ENCODE peak calls at places on chromosomes 11 and 22, in six cellular contexts. Z is cardiac muscle cell, A is D721Med, U is progenitor cell of endocrine pancreas, G is endothelial cell, L is type B pancreatic cell. W is an unnamed sample.

GRCh38 chr11:101474666-101475065 is 109.1 kb downstream of the TRPC6 start:
- DNase-seq in Z (no peak), A (no peak), U (no peak), G (no peak), L (no peak), W (peak)

GRCh38 chr22:37824674-37825641 is 1.8 kb downstream of the GALR3 start:
- DNase-seq in Z (no peak), A (no peak), U (peak), G (no peak), L (no peak), W (no peak)

GRCh38 chr22:35043932-35044319 is 22.0 kb upstream of the ISX start:
- DNase-seq in Z (no peak), A (no peak), U (no peak), G (no peak), L (no peak), W (no peak)

GRCh38 chr11:128523616-128524015 is 63.7 kb downstream of the ETS1 start:
- DNase-seq in Z (no peak), A (no peak), U (no peak), G (no peak), L (no peak), W (peak)

GRCh38 chr22:37195921-37196320 is 7.9 kb upstream of the C1QTNF6 start:
- DNase-seq in Z (no peak), A (no peak), U (no peak), G (no peak), L (no peak), W (peak)

GRCh38 chr11:34214961-34215805 is 109.8 kb downstream of the NAT10 start:
- DNase-seq in Z (no peak), A (no peak), U (no peak), G (no peak), L (no peak), W (peak)

GRCh38 chr11:7677071-7677470 is 3.8 kb upstream of the CYB5R2 start:
- DNase-seq in Z (no peak), A (no peak), U (no peak), G (no peak), L (no peak), W (no peak)

GRCh38 chr11:8328848-8329330 is 65.2 kb upstream of the LMO1 start:
- DNase-seq in Z (peak), A (peak), U (peak), G (peak), L (no peak), W (peak)

GRCh38 chr11:3049430-3050243 is 7.6 kb downstream of the CARS1 start:
- DNase-seq in Z (no peak), A (no peak), U (no peak), G (no peak), L (no peak), W (peak)

GRCh38 chr11:124865902-124866851 is 945 bp downstream of the ROBO3 start:
- DNase-seq in Z (peak), A (peak), U (peak), G (peak), L (no peak), W (peak)

GRCh38 chr22:45615364-45615763 is 56.3 kb upstream of the ATXN10 start:
- DNase-seq in Z (no peak), A (no peak), U (no peak), G (no peak), L (no peak), W (no peak)

GRCh38 chr22:48369789-48370507 is 1457.7 kb downstream of the BRD1 start:
- DNase-seq in Z (no peak), A (no peak), U (no peak), G (no peak), L (peak), W (peak)

GRCh38 chr11:66864172-66864901 is 7.5 kb downstream of the LRFN4 start:
- DNase-seq in Z (no peak), A (no peak), U (no peak), G (no peak), L (no peak), W (no peak)

GRCh38 chr11:125341676-125342075 is 154.4 kb downstream of the FEZ1 start:
- DNase-seq in Z (no peak), A (no peak), U (no peak), G (no peak), L (no peak), W (no peak)

GRCh38 chr11:59857444-59858434 is 8.5 kb downstream of the TCN1 start:
- DNase-seq in Z (no peak), A (no peak), U (no peak), G (no peak), L (no peak), W (no peak)

GRCh38 chr11:2777871-2778629 is 78.3 kb upstream of the KCNQ1OT1 start:
- DNase-seq in Z (peak), A (no peak), U (peak), G (peak), L (peak), W (no peak)

GRCh38 chr11:60919320-60919719 is 4.9 kb upstream of the TMEM132A start:
- DNase-seq in Z (no peak), A (no peak), U (no peak), G (no peak), L (no peak), W (no peak)

GRCh38 chr11:41446107-41446506 is 13.3 kb downstream of the LRRC4C start:
- DNase-seq in Z (no peak), A (no peak), U (no peak), G (no peak), L (no peak), W (no peak)

GRCh38 chr11:110121204-110121603 is 28.0 kb downstream of the ZC3H12C start:
- DNase-seq in Z (no peak), A (no peak), U (no peak), G (no peak), L (no peak), W (peak)

GRCh38 chr11:61955416-61956135 is 5.4 kb downstream of the BEST1 start:
- DNase-seq in Z (peak), A (no peak), U (no peak), G (no peak), L (peak), W (peak)

GRCh38 chr22:31691408-31691807 is 29.4 kb upstream of the PISD start:
- DNase-seq in Z (no peak), A (no peak), U (no peak), G (no peak), L (no peak), W (no peak)

GRCh38 chr11:76269247-76269646 is 62.9 kb upstream of the WNT11 start:
- DNase-seq in Z (no peak), A (no peak), U (no peak), G (no peak), L (no peak), W (no peak)

GRCh38 chr11:11243790-11244469 is 109.1 kb downstream of the CSNK2A3 start:
- DNase-seq in Z (peak), A (no peak), U (no peak), G (peak), L (no peak), W (peak)

GRCh38 chr11:77211594-77212251 is 83.7 kb downstream of the MYO7A start:
- DNase-seq in Z (no peak), A (peak), U (no peak), G (no peak), L (no peak), W (no peak)

GRCh38 chr11:70305501-70305900 is 35.0 kb downstream of the PPFIA1 start:
- DNase-seq in Z (no peak), A (no peak), U (no peak), G (no peak), L (no peak), W (no peak)

GRCh38 chr11:129840236-129840635 is 24.6 kb downstream of the TMEM45B start:
- DNase-seq in Z (no peak), A (no peak), U (no peak), G (no peak), L (no peak), W (no peak)

DNA sequence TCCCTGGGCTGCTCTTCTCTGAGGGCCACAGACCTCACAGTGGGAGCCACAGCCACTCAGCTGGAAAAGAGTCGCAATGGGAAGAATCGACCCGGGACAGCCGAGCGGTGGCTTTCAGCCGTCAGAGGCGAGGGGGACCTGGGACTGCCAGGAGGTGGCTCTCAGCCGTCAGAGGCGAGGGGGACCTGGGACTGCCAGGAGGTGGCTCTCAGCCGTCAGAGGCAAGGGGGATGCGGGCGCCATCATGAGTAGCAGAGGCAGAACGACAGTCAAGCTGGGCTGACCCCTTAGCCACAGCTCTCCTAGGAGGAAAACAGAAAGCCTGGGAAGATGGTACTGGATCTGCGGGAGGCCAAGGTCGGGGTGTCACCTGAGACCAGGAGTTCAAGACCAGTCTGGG is 14.9 kb upstream of the MUC2 start:
- DNase-seq in Z (no peak), A (no peak), U (peak), G (no peak), L (no peak), W (no peak)
- TF ChIP-seq CTCF in Z (no peak), A (no peak), U (no peak), G (no peak), L (no peak), W (no peak)

DNA sequence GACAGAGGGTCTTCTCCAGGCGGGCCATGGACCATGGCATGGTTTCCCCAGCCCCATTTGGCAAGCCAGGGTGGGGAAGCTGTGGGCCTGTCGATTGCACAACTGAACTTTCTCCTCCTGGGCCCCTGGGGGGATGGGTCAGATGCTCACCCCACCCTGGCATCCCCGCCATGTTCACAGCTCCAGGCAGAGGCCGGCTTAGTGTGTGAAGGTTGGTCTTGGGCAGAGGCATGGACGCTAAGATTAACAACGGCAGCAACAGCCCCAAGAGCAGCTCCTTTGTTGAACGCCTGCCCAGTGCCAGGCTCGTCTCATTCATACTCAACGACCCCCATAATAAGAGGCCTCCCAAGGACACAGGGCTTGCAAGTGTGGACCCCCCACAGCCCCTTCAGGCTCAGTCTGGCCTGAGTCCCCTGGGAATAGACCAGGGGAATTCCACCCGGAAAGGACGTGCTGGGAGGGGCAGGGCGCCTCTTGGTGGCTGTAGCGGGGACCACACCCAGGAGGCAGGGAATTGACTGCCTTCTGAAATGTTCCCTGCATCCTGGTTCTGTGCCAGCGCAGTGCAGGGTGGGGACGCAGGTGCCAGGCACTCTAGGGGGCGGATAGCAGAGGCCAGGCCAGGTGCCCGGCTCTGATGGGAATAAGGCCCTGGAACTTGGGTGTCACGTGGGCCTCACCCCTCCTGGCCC is 8.3 kb downstream of the TSPO start:
- DNase-seq in Z (no peak), A (no peak), U (no peak), G (peak), L (no peak), W (no peak)
- TF ChIP-seq CTCF in Z (peak), A (peak), U (peak), G (peak), L (peak), W (peak)

GRCh38 chr11:45096636-45097035 is 49.8 kb upstream of the PRDM11 start:
- DNase-seq in Z (no peak), A (no peak), U (no peak), G (no peak), L (peak), W (no peak)
- TF ChIP-seq CTCF in Z (no peak), A (no peak), U (no peak), G (no peak), L (no peak), W (peak)

GRCh38 chr11:63783925-63784592 is 15.5 kb upstream of the ZFTA start:
- DNase-seq in Z (peak), A (no peak), U (no peak), G (no peak), L (no peak), W (no peak)

GRCh38 chr11:63779044-63779443 is 10.5 kb upstream of the ZFTA start:
- DNase-seq in Z (no peak), A (no peak), U (no peak), G (no peak), L (no peak), W (no peak)

GRCh38 chr11:63785823-63786222 is 17.2 kb upstream of the ZFTA start:
- DNase-seq in Z (no peak), A (no peak), U (no peak), G (no peak), L (no peak), W (no peak)

GRCh38 chr11:63782749-63783148 is 14.2 kb upstream of the ZFTA start:
- DNase-seq in Z (no peak), A (no peak), U (no peak), G (no peak), L (no peak), W (no peak)
- TF ChIP-seq CTCF in Z (no peak), A (no peak), U (no peak), G (no peak), L (no peak), W (no peak)

DNA sequence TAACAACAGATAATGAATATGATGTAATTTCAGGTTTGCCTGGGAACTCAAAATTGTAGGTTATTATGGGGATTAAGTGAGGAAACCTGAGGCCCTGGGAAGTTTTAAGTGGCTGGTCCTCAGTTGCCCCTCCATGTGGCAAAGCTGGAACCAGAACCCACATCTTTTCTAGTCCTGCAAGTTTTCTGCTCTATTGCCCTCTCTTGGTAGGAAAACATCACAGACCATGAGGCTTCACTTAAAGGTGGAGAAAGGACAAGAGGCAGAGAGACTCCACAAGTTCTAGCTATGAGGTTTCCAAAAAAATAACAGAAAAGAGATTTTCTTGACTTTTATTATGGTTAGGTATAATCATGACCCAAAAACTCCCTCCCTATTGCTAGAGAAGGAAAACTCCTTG is 115.5 kb upstream of the DDI1 start:
- DNase-seq in Z (no peak), A (no peak), U (no peak), G (no peak), L (no peak), W (no peak)
- TF ChIP-seq CTCF in Z (no peak), A (no peak), U (no peak), G (no peak), L (no peak), W (no peak)

GRCh38 chr22:32826537-32826936 is 25.0 kb downstream of the TIMP3 start:
- DNase-seq in Z (no peak), A (no peak), U (no peak), G (no peak), L (no peak), W (no peak)

GRCh38 chr22:32822188-32822877 is 20.8 kb downstream of the TIMP3 start:
- DNase-seq in Z (no peak), A (no peak), U (no peak), G (no peak), L (no peak), W (no peak)

GRCh38 chr22:32824531-32825315 is 23.2 kb downstream of the TIMP3 start:
- DNase-seq in Z (no peak), A (no peak), U (no peak), G (no peak), L (no peak), W (no peak)

GRCh38 chr22:32820131-32820882 is 18.8 kb downstream of the TIMP3 start:
- DNase-seq in Z (no peak), A (no peak), U (no peak), G (no peak), L (no peak), W (no peak)

GRCh38 chr22:32823024-32823730 is 21.7 kb downstream of the TIMP3 start:
- DNase-seq in Z (peak), A (no peak), U (peak), G (peak), L (no peak), W (no peak)
- TF ChIP-seq CTCF in Z (peak), A (peak), U (peak), G (peak), L (peak), W (peak)

DNA sequence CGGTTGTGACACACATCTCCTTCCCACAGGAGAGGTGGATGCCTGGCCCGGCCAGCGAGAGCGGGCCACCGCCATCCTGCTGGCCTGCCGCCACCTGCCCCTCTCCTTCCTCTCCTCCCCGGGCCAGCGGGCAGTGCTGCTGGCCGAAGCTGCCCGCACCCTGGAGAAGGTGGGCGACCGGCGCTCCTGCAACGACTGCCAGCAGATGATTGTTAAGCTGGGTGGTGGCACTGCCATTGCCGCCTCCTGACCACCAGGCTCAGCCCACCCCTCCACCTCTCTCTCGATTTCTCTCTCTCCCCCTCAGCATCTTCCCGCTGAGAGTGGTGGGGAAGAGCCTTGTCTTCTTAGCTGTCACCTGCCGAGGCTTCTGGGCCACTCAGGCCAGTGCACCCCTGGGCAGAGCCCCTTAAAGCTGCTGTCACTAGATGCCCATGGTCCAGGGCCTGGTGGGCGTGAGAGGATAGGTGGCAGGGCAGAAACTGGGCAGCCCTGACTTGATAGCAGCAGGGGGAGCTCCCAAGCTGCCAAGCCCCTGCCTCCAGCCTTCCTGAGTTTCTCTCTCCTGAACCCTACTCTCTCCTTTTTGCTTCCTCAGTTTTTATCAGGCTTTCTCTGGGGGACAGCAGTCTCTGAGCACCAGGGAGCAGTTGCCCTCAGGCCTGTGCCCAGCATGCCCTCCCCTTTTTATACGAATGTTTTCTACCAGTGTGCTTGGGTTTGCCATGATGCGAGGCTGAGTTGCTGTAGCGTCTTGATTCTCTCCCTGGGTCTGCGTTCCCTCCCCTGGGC is 9.3 kb downstream of the SHISA8 start:
- DNase-seq in Z (no peak), A (no peak), U (no peak), G (no peak), L (no peak), W (no peak)
- TF ChIP-seq CTCF in Z (no peak), A (no peak), U (no peak), G (no peak), L (no peak), W (no peak)

GRCh38 chr11:43561832-43562231 is 118.7 kb upstream of the HSD17B12 start:
- DNase-seq in Z (no peak), A (no peak), U (no peak), G (no peak), L (no peak), W (no peak)

GRCh38 chr11:43573233-43573632 is 107.3 kb upstream of the HSD17B12 start:
- DNase-seq in Z (peak), A (no peak), U (no peak), G (peak), L (no peak), W (no peak)

GRCh38 chr11:43567396-43567975 is 113.1 kb upstream of the HSD17B12 start:
- DNase-seq in Z (peak), A (no peak), U (no peak), G (no peak), L (no peak), W (peak)
- TF ChIP-seq CTCF in Z (peak), A (peak), U (peak), G (peak), L (peak), W (peak)

W was measured in AG10803.